ENCODE peak calls at places on chromosomes 3 and 15, in six cellular contexts. H, D, K, P, B and Z are unnamed samples.

GRCh38 chr3:133377396-133377795 is 22.5 kb upstream of the BFSP2 start:
- DNase-seq in D (peak), H (no peak), P (peak), B (peak), K (peak), Z (peak)

GRCh38 chr3:133413166-133414020 is 13.5 kb downstream of the BFSP2 start:
- DNase-seq in H (no peak), K (no peak), D (no peak), P (peak), B (no peak), Z (peak)

GRCh38 chr3:158794936-158795518 is 6.8 kb upstream of the MFSD1 start:
- DNase-seq in K (peak), D (peak), P (peak), B (peak), H (peak), Z (peak)

GRCh38 chr15:52527898-52528464 is 699 bp downstream of the MYO5A start:
- DNase-seq in D (peak), H (no peak), K (peak), B (peak), P (peak), Z (peak)

GRCh38 chr3:16808393-16809107 is 76.2 kb upstream of the PLCL2 start:
- DNase-seq in K (peak), P (peak), D (no peak), H (no peak), B (no peak), Z (no peak)

GRCh38 chr3:195761503-195762248 is 40.9 kb downstream of the MUC20 start:
- DNase-seq in B (peak), P (no peak), H (no peak), K (no peak), D (no peak), Z (no peak)

GRCh38 chr3:10855871-10856662 is 40.0 kb downstream of the SLC6A11 start:
- DNase-seq in H (peak), D (no peak), K (no peak), B (no peak), P (peak), Z (peak)

GRCh38 chr15:41698779-41699178 is 38.6 kb downstream of the MGA start:
- DNase-seq in H (no peak), D (no peak), B (no peak), P (peak), K (peak), Z (no peak)

GRCh38 chr15:74988007-74988800 is 7.2 kb upstream of the SCAMP5 start:
- DNase-seq in K (peak), D (peak), B (peak), H (peak), P (peak), Z (peak)

GRCh38 chr3:33786565-33787327 is 11.7 kb upstream of the PDCD6IP start:
- DNase-seq in P (no peak), H (no peak), D (no peak), K (no peak), B (no peak), Z (no peak)

GRCh38 chr15:28020644-28021043 is 78.5 kb downstream of the OCA2 start:
- DNase-seq in H (no peak), D (no peak), K (no peak), B (no peak), P (no peak), Z (no peak)

GRCh38 chr3:139101396-139101795 is 56.7 kb upstream of the PRR23C start:
- DNase-seq in P (no peak), K (no peak), H (no peak), D (no peak), B (no peak), Z (no peak)

GRCh38 chr3:183339461-183340086 is 86.5 kb downstream of the B3GNT5 start:
- DNase-seq in H (no peak), P (no peak), B (no peak), D (no peak), K (no peak), Z (no peak)

GRCh38 chr3:30042274-30042859 is 564.0 kb upstream of the TGFBR2 start:
- DNase-seq in B (peak), D (peak), P (peak), K (peak), H (peak), Z (peak)

GRCh38 chr3:157248590-157249425 is 88.9 kb upstream of the CCNL1 start:
- DNase-seq in K (peak), P (peak), H (peak), D (peak), B (no peak), Z (peak)

GRCh38 chr3:131535596-131535995 is 32.8 kb upstream of the MRPL3 start:
- DNase-seq in P (peak), K (peak), B (no peak), H (no peak), D (no peak), Z (no peak)

GRCh38 chr3:172709776-172710708 is 825 bp downstream of the NCEH1 start:
- DNase-seq in D (peak), B (peak), K (peak), P (peak), H (no peak), Z (peak)

GRCh38 chr3:61200255-61200654 is 51.0 kb downstream of the FHIT start:
- DNase-seq in P (no peak), K (no peak), H (no peak), B (no peak), D (no peak), Z (no peak)

GRCh38 chr15:69755571-69756310 is 303.1 kb downstream of the RPLP1 start:
- DNase-seq in D (peak), K (no peak), B (no peak), H (no peak), P (no peak), Z (no peak)

GRCh38 chr3:100609305-100609704 is at the start of gene ADGRG7:
- DNase-seq in D (no peak), H (no peak), P (no peak), B (no peak), K (no peak), Z (no peak)

GRCh38 chr3:142863010-142863787 is 25.7 kb downstream of the PCOLCE2 start:
- DNase-seq in B (no peak), K (peak), D (no peak), P (peak), H (no peak), Z (peak)

GRCh38 chr3:85801955-85802354 is 843.2 kb downstream of the CADM2 start:
- DNase-seq in B (peak), H (no peak), D (no peak), K (peak), P (no peak), Z (peak)

GRCh38 chr3:190883973-190884832 is 21.7 kb upstream of the GMNC start:
- DNase-seq in P (peak), D (peak), H (peak), B (peak), K (peak), Z (peak)

GRCh38 chr3:48504051-48504946 is at the start of gene SHISA5:
- DNase-seq in D (no peak), H (no peak), K (peak), B (peak), P (peak), Z (peak)

GRCh38 chr15:22262613-22263020 is 182.3 kb downstream of the OR4M2 start:
- DNase-seq in B (no peak), D (no peak), P (no peak), K (no peak), H (no peak), Z (no peak)

GRCh38 chr3:189914799-189915198 is 205.9 kb downstream of the P3H2 start:
- DNase-seq in B (no peak), D (no peak), H (no peak), P (peak), K (peak), Z (no peak)

GRCh38 chr3:44963571-44964325 is 12.2 kb downstream of the ZDHHC3 start:
- DNase-seq in B (no peak), P (no peak), K (peak), H (no peak), D (no peak), Z (no peak)

GRCh38 chr3:122777563-122777962 is 16.1 kb downstream of the HSPBAP1 start:
- DNase-seq in B (no peak), D (no peak), H (no peak), K (no peak), P (no peak), Z (no peak)

GRCh38 chr3:113409676-113410075 is 31.6 kb downstream of the CFAP44 start:
- DNase-seq in B (no peak), P (no peak), H (no peak), D (no peak), K (no peak), Z (no peak)

GRCh38 chr15:35393403-35393802 is 152.6 kb downstream of the DPH6 start:
- DNase-seq in P (no peak), D (no peak), B (no peak), K (no peak), H (no peak), Z (no peak)

GRCh38 chr15:35740761-35741160 is 194.8 kb upstream of the DPH6 start:
- DNase-seq in D (no peak), P (peak), B (peak), K (no peak), H (no peak), Z (no peak)

GRCh38 chr3:30448946-30449686 is 157.3 kb upstream of the TGFBR2 start:
- DNase-seq in K (no peak), H (no peak), B (no peak), P (peak), D (no peak), Z (no peak)

GRCh38 chr3:107450254-107450653 is 72.5 kb upstream of the BBX start:
- DNase-seq in B (no peak), P (peak), K (peak), H (no peak), D (no peak), Z (no peak)

GRCh38 chr3:40317061-40317676 is 7.7 kb downstream of the EIF1B start:
- DNase-seq in H (peak), B (peak), P (peak), D (peak), K (peak), Z (peak)

GRCh38 chr15:25481208-25481862 is 42.5 kb upstream of the UBE3A start:
- DNase-seq in H (no peak), K (peak), B (peak), P (peak), D (no peak), Z (peak)

GRCh38 chr3:30628188-30628930 is 22.0 kb downstream of the TGFBR2 start:
- DNase-seq in K (no peak), B (no peak), D (no peak), P (no peak), H (no peak), Z (peak)

GRCh38 chr3:106588739-106589138 is 719.9 kb upstream of the CBLB start:
- DNase-seq in P (no peak), K (no peak), D (no peak), B (no peak), H (no peak), Z (no peak)

GRCh38 chr3:50665603-50666115 is 9.1 kb upstream of the DOCK3 start:
- DNase-seq in K (no peak), B (no peak), P (no peak), D (no peak), H (no peak), Z (no peak)

GRCh38 chr15:78241017-78241416 is 6.7 kb upstream of the ACSBG1 start:
- DNase-seq in D (peak), K (peak), H (peak), B (peak), P (peak), Z (peak)

GRCh38 chr15:77029166-77030041 is 34.5 kb downstream of the PSTPIP1 start:
- DNase-seq in H (no peak), K (no peak), P (no peak), B (peak), D (no peak), Z (no peak)

DNA sequence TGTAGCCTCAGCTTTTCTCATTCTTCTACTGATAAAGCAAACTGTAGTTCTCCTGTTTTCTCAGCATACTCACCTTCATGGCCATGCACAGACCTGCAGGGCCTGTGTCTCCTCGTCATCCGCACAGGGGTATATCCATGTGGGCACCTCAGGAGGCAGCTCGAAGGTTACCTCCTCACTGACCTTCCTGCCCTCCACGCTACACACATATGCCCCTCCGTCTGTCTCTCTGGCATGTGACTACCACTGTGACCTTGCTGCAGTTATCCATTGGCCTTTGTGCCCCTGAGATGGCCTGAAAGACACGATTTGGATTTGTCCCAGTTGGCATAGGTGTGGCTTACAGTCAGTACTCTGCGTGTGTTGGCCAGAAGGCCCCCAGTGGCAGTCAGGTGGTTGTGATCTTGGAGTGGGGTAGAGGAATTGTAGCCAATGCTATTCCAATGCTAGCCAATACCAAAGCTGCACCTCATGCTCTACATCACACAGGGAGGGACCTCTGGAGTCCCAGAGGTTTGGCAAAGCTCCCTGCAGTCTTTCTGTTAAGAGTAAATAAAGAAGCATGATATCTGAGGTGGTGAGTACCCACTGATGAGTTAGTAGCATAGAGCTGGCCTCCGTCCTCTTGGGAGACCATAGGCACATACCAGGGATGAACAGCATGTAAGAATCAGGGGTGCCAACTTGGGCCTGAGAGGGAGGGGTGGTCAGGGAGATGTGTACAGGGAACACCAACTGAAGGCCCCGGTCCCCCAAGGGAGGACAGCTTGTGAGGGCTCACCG is 143.4 kb downstream of the EEFSEC start:
- DNase-seq in K (no peak), D (no peak), H (no peak), P (no peak), B (no peak), Z (no peak)
- TF ChIP-seq EZH2phosphoT487 in K (no peak), D (no peak), H (no peak), P (no peak), B (no peak), Z (no peak)

DNA sequence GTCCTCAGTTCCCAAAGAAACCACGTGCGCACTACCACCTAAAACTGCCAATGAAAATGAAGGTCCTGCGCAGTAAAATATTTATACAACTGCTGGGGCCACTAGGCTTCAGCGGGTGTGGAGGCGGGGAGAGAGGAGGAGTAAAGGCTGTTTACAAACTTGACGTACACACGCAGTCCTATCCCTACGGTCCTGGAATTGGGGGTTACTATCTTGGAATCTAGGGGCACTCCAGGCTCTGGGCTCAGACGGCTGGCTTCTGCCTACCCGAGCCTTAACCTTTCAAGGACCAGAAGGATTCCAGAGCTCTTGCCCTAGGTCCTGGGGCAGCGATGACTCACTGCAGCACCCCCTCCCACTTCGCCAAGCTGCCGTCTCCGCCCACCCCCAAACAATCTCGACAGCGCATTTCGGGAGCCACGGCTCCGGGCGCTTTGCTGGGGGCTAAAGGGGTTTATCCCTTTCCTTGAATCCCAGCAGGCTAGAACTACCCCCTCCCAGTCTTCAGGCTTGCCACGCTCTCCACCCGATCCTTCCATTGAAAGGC is 3.0 kb downstream of the ADAMTS9 start:
- DNase-seq in K (no peak), D (no peak), H (no peak), B (peak), P (peak), Z (peak)
- H3K9ac ChIP-seq in K (no peak), D (no peak), H (no peak), B (peak), P (peak), Z (no peak)

GRCh38 chr3:72299321-72299802 is 514.4 kb upstream of the PROK2 start:
- DNase-seq in B (peak), D (no peak), H (peak), P (peak), K (peak), Z (no peak)
- TF ChIP-seq EZH2phosphoT487 in B (no peak), D (no peak), H (no peak), P (no peak), K (no peak), Z (no peak)

GRCh38 chr3:4981160-4981687 is 2.0 kb downstream of the BHLHE40 start:
- DNase-seq in B (no peak), P (peak), H (no peak), D (no peak), K (peak), Z (no peak)
- H3K9ac ChIP-seq in B (peak), P (peak), H (peak), D (no peak), K (peak), Z (no peak)

GRCh38 chr3:101938262-101938847 is 89.0 kb downstream of the NFKBIZ start:
- DNase-seq in K (no peak), H (no peak), B (no peak), P (no peak), D (peak), Z (no peak)
- TF ChIP-seq EZH2phosphoT487 in K (no peak), H (no peak), B (no peak), P (no peak), D (no peak), Z (no peak)

GRCh38 chr3:13021934-13022265 is 51.3 kb downstream of the IQSEC1 start:
- DNase-seq in K (no peak), H (no peak), P (no peak), D (no peak), B (no peak), Z (no peak)
- H3K9ac ChIP-seq in K (no peak), H (no peak), P (no peak), D (no peak), B (peak), Z (no peak)

GRCh38 chr3:70973558-70973957 is 610.0 kb downstream of the FOXP1 start:
- DNase-seq in B (no peak), K (peak), H (no peak), P (peak), D (no peak), Z (no peak)

GRCh38 chr3:70970952-70971351 is 612.6 kb downstream of the FOXP1 start:
- DNase-seq in P (no peak), K (no peak), B (no peak), D (no peak), H (no peak), Z (peak)

GRCh38 chr3:70972855-70973254 is 610.7 kb downstream of the FOXP1 start:
- DNase-seq in B (no peak), D (no peak), K (no peak), P (no peak), H (no peak), Z (no peak)

GRCh38 chr3:70977712-70978111 is 605.8 kb downstream of the FOXP1 start:
- DNase-seq in B (no peak), D (no peak), P (no peak), H (no peak), K (no peak), Z (no peak)

GRCh38 chr3:70974752-70975151 is 608.8 kb downstream of the FOXP1 start:
- DNase-seq in B (no peak), H (no peak), K (no peak), D (peak), P (no peak), Z (no peak)
- TF ChIP-seq EZH2phosphoT487 in B (no peak), H (no peak), K (no peak), D (no peak), P (no peak), Z (no peak)

DNA sequence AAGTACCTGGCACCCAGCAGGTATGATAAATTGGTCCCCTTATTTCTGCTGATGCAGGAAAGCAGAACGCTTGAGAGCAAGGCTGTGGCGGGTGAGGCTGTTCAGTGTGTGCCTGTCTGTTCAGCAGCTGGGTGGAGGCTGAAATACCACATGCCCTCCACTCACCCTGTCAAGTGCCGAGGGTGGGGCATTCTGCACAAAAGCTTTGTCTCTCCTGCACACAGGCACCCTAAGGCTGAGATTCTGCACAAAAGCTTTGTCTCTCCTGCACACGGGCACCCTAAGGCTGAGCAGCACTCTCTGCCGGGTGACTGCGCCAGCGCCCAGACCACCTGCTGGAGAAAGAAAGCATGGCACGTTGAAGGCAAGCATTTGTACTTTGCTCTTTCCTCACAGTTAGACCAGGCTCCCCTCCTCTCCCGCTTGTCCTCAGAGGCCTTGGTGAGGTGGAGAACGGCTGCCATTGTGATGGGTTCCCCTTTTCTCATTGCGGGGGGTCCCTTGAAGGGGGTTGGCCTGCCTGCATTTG is 97.5 kb downstream of the BDH1 start:
- DNase-seq in B (peak), D (peak), K (no peak), P (no peak), H (no peak), Z (no peak)
- H3K9ac ChIP-seq in B (no peak), D (no peak), K (no peak), P (no peak), H (no peak), Z (no peak)

GRCh38 chr15:96737408-96737807 is 406.9 kb downstream of the NR2F2 start:
- DNase-seq in K (no peak), B (no peak), H (no peak), P (no peak), D (no peak), Z (no peak)

GRCh38 chr15:96732704-96733103 is 402.2 kb downstream of the NR2F2 start:
- DNase-seq in H (no peak), K (no peak), P (no peak), B (no peak), D (no peak), Z (no peak)

GRCh38 chr15:96736384-96736783 is 405.9 kb downstream of the NR2F2 start:
- DNase-seq in P (no peak), B (no peak), K (no peak), D (no peak), H (no peak), Z (no peak)

GRCh38 chr15:96735621-96736020 is 405.1 kb downstream of the NR2F2 start:
- DNase-seq in D (no peak), H (no peak), P (no peak), K (no peak), B (no peak), Z (no peak)
- TF ChIP-seq EZH2phosphoT487 in D (no peak), H (no peak), P (no peak), K (no peak), B (no peak), Z (no peak)